ENCODE peak calls at places on chromosomes 16 and 17, in eight cellular contexts. P is progenitor cell of endocrine pancreas; Z is HFF-Myc; X is A172; T is A549; Y is BJ; N is stimulated activated CD8-positive, alpha-beta memory T cell treated with anti-CD3 and anti-CD28 coated beads, Interleukin-4, amount 100 ng/mL, for 48 hours; W is posterior vena cava. L is an unnamed sample.

GRCh38 chr17:75783803-75784472 is 668 bp upstream of the UNK start:
- DNase-seq in N (peak; percentile 54), W (peak; percentile 85), Z (no peak), X (no peak), T (no peak), Y (no peak), P (no peak), L (no peak)

GRCh38 chr16:56830669-56831068 is 34.3 kb upstream of the SLC12A3 start:
- DNase-seq in P (no peak), Y (no peak), W (no peak), N (no peak), Z (no peak), T (no peak), X (no peak), L (no peak)

GRCh38 chr17:79631640-79632431 is 21.0 kb upstream of the RBFOX3 start:
- DNase-seq in W (peak; percentile 42), Z (no peak), N (peak; percentile 10), X (no peak), Y (no peak), P (peak; percentile 4), T (no peak), L (no peak)

GRCh38 chr17:41002814-41003213 is 3.1 kb upstream of the KRTAP3-2 start:
- DNase-seq in N (no peak), T (no peak), X (peak; percentile 8), Z (no peak), P (no peak), W (no peak), Y (no peak), L (no peak)

GRCh38 chr17:74759243-74759801 is 10.9 kb downstream of the NHERF1 start:
- DNase-seq in X (peak; percentile 77), W (no peak), N (peak; percentile 62), Y (no peak), P (no peak), Z (no peak), T (no peak), L (peak; percentile 81)

GRCh38 chr16:58485184-58485887 is 14.6 kb upstream of the NDRG4 start:
- DNase-seq in P (no peak), Y (no peak), T (no peak), W (peak; percentile 37), Z (no peak), N (no peak), X (no peak), L (no peak)

GRCh38 chr17:73478768-73479424 is 165.3 kb downstream of the SDK2 start:
- DNase-seq in W (no peak), Z (no peak), P (no peak), T (peak; percentile 26), Y (no peak), N (no peak), X (no peak), L (no peak)

GRCh38 chr17:48064638-48065037 is 16.5 kb downstream of the NFE2L1 start:
- DNase-seq in T (no peak), W (no peak), Y (no peak), P (no peak), Z (no peak), N (no peak), X (no peak), L (no peak)

GRCh38 chr17:2860045-2860444 is 63.8 kb downstream of the RAP1GAP2 start:
- DNase-seq in Y (no peak), N (no peak), Z (no peak), T (no peak), W (no peak), P (no peak), X (no peak), L (peak; percentile 40)

GRCh38 chr17:79125503-79125902 is 50.9 kb downstream of the ENGASE start:
- DNase-seq in T (no peak), Y (no peak), P (no peak), N (no peak), X (no peak), Z (no peak), W (no peak), L (no peak)

GRCh38 chr17:49787932-49788442 is 494 bp upstream of the KAT7 start:
- DNase-seq in N (peak; percentile 41), Z (no peak), T (no peak), Y (no peak), W (no peak), P (no peak), X (peak; percentile 11), L (no peak)

GRCh38 chr16:86882586-86883280 is 304.4 kb downstream of the FOXL1 start:
- DNase-seq in T (no peak), P (no peak), Z (peak; percentile 32), N (no peak), X (peak; percentile 78), Y (no peak), W (no peak), L (peak; percentile 64)

GRCh38 chr17:51015145-51015558 is 105.5 kb downstream of the SPAG9 start:
- DNase-seq in Y (no peak), P (no peak), Z (peak; percentile 55), W (no peak), T (no peak), X (no peak), N (no peak), L (peak; percentile 92)

GRCh38 chr16:3401719-3402397 is 843 bp downstream of the ZNF174 start:
- DNase-seq in T (peak; percentile 23), X (no peak), Y (no peak), N (peak; percentile 27), Z (no peak), W (no peak), P (no peak), L (no peak)

GRCh38 chr16:82181456-82182185 is 11.6 kb upstream of the MPHOSPH6 start:
- DNase-seq in Z (no peak), N (no peak), X (no peak), T (no peak), W (no peak), Y (no peak), P (no peak), L (peak; percentile 88)

GRCh38 chr17:82687375-82687861 is 11.1 kb downstream of the RAB40B start:
- DNase-seq in Y (no peak), Z (no peak), T (peak; percentile 83), N (no peak), P (no peak), W (no peak), X (no peak), L (no peak)

GRCh38 chr16:50247123-50247905 is 19.0 kb upstream of the ADCY7 start:
- DNase-seq in W (no peak), T (no peak), Z (no peak), N (no peak), X (no peak), Y (no peak), P (no peak), L (no peak)

L was measured in NCI-H2171 treated with DMSO at 0.1 percent for 48 hours.